ENCODE peak calls at places on chromosome 13, in six cellular contexts. L is type B pancreatic cell, K is astrocyte of the cerebellum, U is astrocyte of the spinal cord, P is kidney tubule cell, I is hippocampal formation. B is an unnamed sample.

GRCh38 chr13:101875717-101876393 is 423.4 kb downstream of the ITGBL1 start:
- DNase-seq in L (no peak), I (no peak), U (peak; percentile 92), P (peak; percentile 78), K (peak; percentile 91), B (no peak)

GRCh38 chr13:27131202-27131623 is 40.4 kb downstream of the USP12 start:
- DNase-seq in U (peak; percentile 50), P (peak; percentile 93), I (no peak), L (no peak), K (no peak), B (no peak)

GRCh38 chr13:89660752-89661151 is 1686.7 kb upstream of the MIR17HG start:
- DNase-seq in P (peak; percentile 24), I (no peak), K (no peak), U (no peak), L (no peak), B (no peak)

GRCh38 chr13:100633461-100633860 is 41.1 kb downstream of the TMTC4 start:
- DNase-seq in P (peak; percentile 93), L (no peak), K (peak; percentile 78), I (no peak), U (peak; percentile 87), B (no peak)

GRCh38 chr13:50386527-50387123 is 371.4 kb downstream of the KCNRG start:
- DNase-seq in P (no peak), L (no peak), U (peak; percentile 58), K (no peak), I (no peak), B (no peak)

GRCh38 chr13:92682832-92683517 is 543.6 kb upstream of the GPC6 start:
- DNase-seq in K (no peak), L (no peak), P (no peak), I (no peak), U (no peak), B (no peak)

GRCh38 chr13:83350569-83350968 is 531.7 kb downstream of the SLITRK1 start:
- DNase-seq in P (peak; percentile 25), U (peak; percentile 43), I (no peak), K (no peak), L (no peak), B (no peak)

GRCh38 chr13:32783067-32783466 is 196.8 kb downstream of the PDS5B start:
- DNase-seq in L (no peak), I (no peak), K (no peak), P (peak; percentile 30), U (peak; percentile 38), B (peak; percentile 4)

GRCh38 chr13:102045713-102046112 is 356.1 kb downstream of the FGF14 start:
- DNase-seq in U (no peak), K (no peak), L (no peak), I (no peak), P (no peak), B (no peak)

GRCh38 chr13:110444226-110444653 is 117.3 kb downstream of the RAB20 start:
- DNase-seq in I (peak; percentile 29), U (peak; percentile 68), K (no peak), L (no peak), P (no peak), B (no peak)

GRCh38 chr13:97021241-97021640 is 27.0 kb upstream of the OXGR1 start:
- DNase-seq in L (no peak), P (no peak), I (no peak), U (no peak), K (no peak), B (no peak)

GRCh38 chr13:109436055-109436622 is 350.2 kb downstream of the IRS2 start:
- DNase-seq in K (no peak), U (no peak), L (no peak), I (no peak), P (no peak), B (no peak)

GRCh38 chr13:19818223-19818842 is 35.6 kb upstream of the PSPC1 start:
- DNase-seq in U (peak; percentile 18), P (peak; percentile 76), I (no peak), K (no peak), L (peak; percentile 75), B (peak; percentile 8)

GRCh38 chr13:19605161-19605955 is 28.1 kb upstream of the MPHOSPH8 start:
- DNase-seq in U (no peak), I (no peak), L (no peak), K (peak; percentile 19), P (peak; percentile 47), B (no peak)

GRCh38 chr13:66996503-66996902 is 233.6 kb downstream of the PCDH9 start:
- DNase-seq in K (no peak), I (no peak), L (no peak), P (no peak), U (no peak), B (no peak)

GRCh38 chr13:41178040-41178439 is 16.3 kb downstream of the KBTBD7 start:
- DNase-seq in I (no peak), K (no peak), P (no peak), L (no peak), U (peak; percentile 21), B (no peak)

GRCh38 chr13:83943530-83944279 is 61.4 kb upstream of the SLITRK1 start:
- DNase-seq in L (no peak), K (no peak), I (peak; percentile 43), P (no peak), U (no peak), B (no peak)

GRCh38 chr13:113297370-113297871 is 382 bp downstream of the LAMP1 start:
- DNase-seq in P (peak; percentile 44), K (no peak), U (peak; percentile 4), I (no peak), L (no peak), B (no peak)

GRCh38 chr13:23701646-23702045 is 131.4 kb downstream of the TNFRSF19 start:
- DNase-seq in I (no peak), K (peak; percentile 58), P (no peak), L (no peak), U (peak; percentile 91), B (no peak)

GRCh38 chr13:42997381-42997780 is 5.3 kb upstream of the EPSTI1 start:
- DNase-seq in L (no peak), I (no peak), U (peak; percentile 28), K (no peak), P (no peak), B (no peak)

GRCh38 chr13:43388282-43389034 is 365.1 kb downstream of the DNAJC15 start:
- DNase-seq in K (no peak), I (no peak), U (no peak), P (peak; percentile 85), L (no peak), B (no peak)

GRCh38 chr13:75749407-75749806 is 113.3 kb downstream of the LMO7 start:
- DNase-seq in P (peak; percentile 22), U (peak; percentile 45), K (no peak), I (no peak), L (no peak), B (no peak)

GRCh38 chr13:112330066-112330465 is 46.1 kb upstream of the SPACA7 start:
- DNase-seq in K (no peak), U (no peak), I (no peak), L (no peak), P (no peak), B (no peak)

B was measured in OCI-LY7.